ENCODE peak calls at places on chromosomes 2 and 18, in five cellular contexts. H is IMR-90, B is Peyer's patch, V is breast epithelium, M is tibial nerve. E is an unnamed sample. For H3K4me1 and H3K27me3, the result is how much of the 10 kb centered on the place peaks cover.

GRCh38 chr2:146124741-146125140 is 1604.8 kb upstream of the ZEB2 start:
- DNase-seq in H (peak), B (no peak), V (no peak), M (no peak), E (no peak)

GRCh38 chr2:140880573-140880972 is 1250.2 kb downstream of the LRP1B start:
- DNase-seq in H (peak), B (no peak), V (no peak), M (no peak), E (no peak)

GRCh38 chr2:128686881-128687550 is 368.3 kb upstream of the HS6ST1 start:
- DNase-seq in H (no peak), B (no peak), V (no peak), M (no peak), E (no peak)

GRCh38 chr2:235670974-235671787 is 177.3 kb downstream of the AGAP1 start:
- DNase-seq in H (no peak), B (no peak), V (no peak), M (no peak), E (no peak)

GRCh38 chr2:45541450-45541849 is 69.6 kb downstream of the SRBD1 start:
- DNase-seq in H (no peak), B (no peak), V (no peak), M (no peak), E (no peak)

GRCh38 chr2:164178835-164179470 is 442.3 kb downstream of the GRB14 start:
- DNase-seq in H (peak), B (no peak), V (no peak), M (no peak), E (no peak)

GRCh38 chr2:68319397-68320117 is at the start of gene CNRIP1:
- DNase-seq in H (peak), B (peak), V (no peak), M (peak), E (no peak)

GRCh38 chr18:59233017-59233410 is 13.1 kb downstream of the GRP start:
- DNase-seq in H (no peak), B (no peak), V (no peak), M (no peak), E (no peak)

GRCh38 chr2:27664622-27665363 is 1.1 kb downstream of the SLC4A1AP start:
- DNase-seq in H (no peak), B (no peak), V (no peak), M (no peak), E (no peak)

GRCh38 chr2:70118798-70119454 is 31.6 kb downstream of the PCBP1 start:
- DNase-seq in H (no peak), B (peak), V (no peak), M (no peak), E (no peak)

GRCh38 chr2:219142329-219142728 is 18.3 kb downstream of the NHEJ1 start:
- DNase-seq in H (peak), B (no peak), V (peak), M (no peak), E (no peak)

GRCh38 chr2:213036836-213037235 is 114.6 kb downstream of the IKZF2 start:
- DNase-seq in H (peak), B (no peak), V (no peak), M (no peak), E (no peak)

GRCh38 chr18:55489742-55490055 is 98.3 kb downstream of the TCF4 start:
- DNase-seq in H (peak), B (no peak), V (no peak), M (no peak), E (no peak)

GRCh38 chr2:84904151-84904550 is 1.3 kb upstream of the TMSB10 start:
- DNase-seq in H (no peak), B (no peak), V (peak), M (no peak), E (no peak)

GRCh38 chr2:84905181-84906107 is at the start of gene TMSB10:
- DNase-seq in H (peak), B (peak), V (peak), M (peak), E (peak)

GRCh38 chr2:84906108-84906899 is 848 bp downstream of the TMSB10 start:
- DNase-seq in H (no peak), B (peak), V (no peak), M (no peak), E (no peak)

GRCh38 chr2:84902526-84902925 is 2.9 kb upstream of the TMSB10 start:
- DNase-seq in H (no peak), B (no peak), V (no peak), M (no peak), E (no peak)

DNA sequence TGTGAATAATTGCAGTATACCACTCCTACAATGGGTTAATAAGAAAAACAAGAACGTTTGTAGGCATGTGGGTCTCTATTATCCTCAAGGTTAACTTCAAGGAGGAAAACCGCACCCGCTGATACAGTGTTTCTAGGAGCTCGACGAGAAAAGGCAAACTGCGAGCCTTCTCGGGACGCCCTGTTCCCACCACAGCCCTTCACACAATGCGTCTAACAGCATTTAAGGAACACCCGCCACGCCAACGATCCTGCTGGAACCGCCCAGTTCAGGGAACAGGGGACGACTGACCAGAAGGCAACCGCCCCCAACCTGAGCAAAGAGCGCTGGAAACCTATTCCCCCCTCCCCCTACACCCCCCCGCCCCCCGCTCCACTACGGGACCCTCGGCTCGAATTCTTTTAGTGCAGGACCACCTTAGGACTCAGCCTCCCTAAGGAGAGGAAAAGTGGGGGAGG is 710 bp upstream of the TMSB10 start:
- DNase-seq in H (peak), B (peak), V (peak), M (peak), E (peak)
- TF ChIP-seq POLR2A in H (peak), B (peak), V (no peak), M (peak), E (peak)

GRCh38 chr2:234189230-234189629 is 138.7 kb downstream of the SPP2 start:
- DNase-seq in H (no peak), B (no peak), V (no peak), M (no peak), E (no peak)
- H3K4me1 ChIP-seq in H (under half), B (under half), V (under half), M (under half), E (under half)

GRCh38 chr2:237486334-237486818 is 675 bp upstream of the MLPH start:
- DNase-seq in H (no peak), B (no peak), V (no peak), M (no peak), E (no peak)

GRCh38 chr2:237487496-237487895 is 445 bp downstream of the MLPH start:
- DNase-seq in H (no peak), B (no peak), V (no peak), M (no peak), E (no peak)

GRCh38 chr2:237488295-237488694 is 1.2 kb downstream of the MLPH start:
- DNase-seq in H (no peak), B (no peak), V (no peak), M (no peak), E (no peak)

GRCh38 chr2:237485844-237486243 is 1.2 kb upstream of the MLPH start:
- DNase-seq in H (no peak), B (no peak), V (no peak), M (no peak), E (no peak)

GRCh38 chr2:237486819-237487448 is at the start of gene MLPH:
- DNase-seq in H (peak), B (no peak), V (no peak), M (no peak), E (peak)
- H3K27me3 ChIP-seq in H (under half), B (under half), V (under half), M (under half), E (under half)

GRCh38 chr2:102893870-102894269 is 132.0 kb downstream of the TMEM182 start:
- DNase-seq in H (no peak), B (no peak), V (no peak), M (no peak), E (no peak)

GRCh38 chr2:102888514-102888913 is 126.7 kb downstream of the TMEM182 start:
- DNase-seq in H (no peak), B (no peak), V (no peak), M (no peak), E (no peak)

GRCh38 chr2:102891261-102891660 is 129.4 kb downstream of the TMEM182 start:
- DNase-seq in H (no peak), B (no peak), V (no peak), M (no peak), E (no peak)

GRCh38 chr2:102895386-102895785 is 133.6 kb downstream of the TMEM182 start:
- DNase-seq in H (no peak), B (no peak), V (no peak), M (no peak), E (no peak)

DNA sequence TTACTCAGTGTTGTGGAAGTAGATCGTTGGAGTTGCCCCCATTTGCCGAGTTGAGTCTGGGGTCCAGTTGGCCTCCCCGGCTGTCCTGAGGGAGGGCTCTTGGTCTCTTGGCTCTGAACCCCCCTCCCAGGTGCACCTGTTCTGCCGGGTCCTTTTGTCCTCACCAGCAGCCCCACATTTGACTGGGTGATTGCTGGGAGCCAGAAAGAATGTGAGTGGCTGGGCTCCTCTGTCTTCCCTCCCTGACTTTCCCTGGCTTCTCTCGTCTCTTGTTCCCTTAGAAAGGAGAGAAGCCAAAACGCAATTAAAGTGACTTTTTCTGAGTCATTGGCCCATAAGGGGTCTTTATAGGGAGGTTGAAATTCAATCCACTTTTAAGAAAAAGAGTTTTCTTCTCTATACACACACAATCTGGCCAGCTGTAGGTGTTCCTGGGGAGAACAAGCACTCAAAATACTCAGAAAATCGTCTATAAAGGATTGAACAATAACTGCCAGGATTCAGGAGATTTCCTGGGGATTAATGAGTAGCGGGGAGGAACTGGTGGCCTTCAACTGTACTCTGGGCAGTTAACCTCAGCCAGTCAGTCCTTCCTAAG is 131.0 kb downstream of the TMEM182 start:
- DNase-seq in H (no peak), B (no peak), V (no peak), M (no peak), E (no peak)
- TF ChIP-seq POLR2A in H (no peak), B (no peak), V (no peak), M (no peak), E (no peak)

GRCh38 chr2:8514274-8514662 is 167.6 kb upstream of the ID2 start:
- DNase-seq in H (no peak), B (no peak), V (no peak), M (no peak), E (no peak)

GRCh38 chr2:8514748-8515389 is 167.0 kb upstream of the ID2 start:
- DNase-seq in H (no peak), B (no peak), V (no peak), M (no peak), E (no peak)

GRCh38 chr2:8517850-8518480 is 163.9 kb upstream of the ID2 start:
- DNase-seq in H (no peak), B (no peak), V (no peak), M (no peak), E (no peak)

GRCh38 chr2:8515390-8515761 is 166.5 kb upstream of the ID2 start:
- DNase-seq in H (no peak), B (peak), V (peak), M (no peak), E (no peak)

DNA sequence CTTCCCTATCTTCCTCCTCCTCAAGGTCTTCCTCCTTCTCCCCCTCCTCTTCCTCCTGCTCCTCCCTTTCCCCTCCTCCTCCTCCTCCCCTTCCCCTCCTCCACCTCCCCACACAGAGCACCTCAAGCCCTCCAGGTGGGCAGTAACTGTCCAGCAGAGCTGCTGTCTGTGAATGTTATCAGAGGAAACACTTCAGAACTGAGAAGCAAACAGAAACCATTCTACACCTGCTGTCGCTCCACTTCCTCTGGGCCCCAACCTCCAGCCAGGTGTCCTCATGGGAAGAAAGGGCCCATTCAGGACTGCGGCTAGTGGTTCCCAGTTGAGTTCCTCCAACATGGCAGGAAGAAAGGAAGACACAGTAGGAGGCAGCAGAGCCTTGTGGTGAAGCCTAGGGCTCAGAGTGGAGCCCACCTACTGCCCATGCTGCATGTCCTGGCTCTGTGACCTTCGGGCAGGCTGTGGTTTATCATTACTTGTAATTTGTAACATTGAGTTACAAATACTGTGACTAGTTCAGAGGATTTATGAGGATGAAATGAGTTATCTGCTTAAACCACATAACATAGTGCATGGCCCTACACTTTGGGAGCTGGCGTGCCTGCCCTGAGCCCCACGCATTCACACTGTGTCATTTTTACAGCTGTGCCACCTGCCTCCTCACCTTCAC is 165.9 kb upstream of the ID2 start:
- DNase-seq in H (no peak), B (no peak), V (no peak), M (no peak), E (no peak)
- H3K4me1 ChIP-seq in H (under half), B (under half), V (under half), M (under half), E (under half)

GRCh38 chr2:118769707-118770400 is 77.6 kb downstream of the EN1 start:
- DNase-seq in H (no peak), B (no peak), V (no peak), M (no peak), E (no peak)

GRCh38 chr2:118772487-118773200 is 74.8 kb downstream of the EN1 start:
- DNase-seq in H (no peak), B (no peak), V (no peak), M (no peak), E (no peak)

GRCh38 chr2:118779362-118779761 is 68.1 kb downstream of the EN1 start:
- DNase-seq in H (no peak), B (no peak), V (no peak), M (no peak), E (no peak)

GRCh38 chr2:118774458-118775133 is 72.9 kb downstream of the EN1 start:
- DNase-seq in H (peak), B (peak), V (no peak), M (no peak), E (no peak)
- H3K27me3 ChIP-seq in H (under half), B (under half), V (under half), M (under half), E (under half)

DNA sequence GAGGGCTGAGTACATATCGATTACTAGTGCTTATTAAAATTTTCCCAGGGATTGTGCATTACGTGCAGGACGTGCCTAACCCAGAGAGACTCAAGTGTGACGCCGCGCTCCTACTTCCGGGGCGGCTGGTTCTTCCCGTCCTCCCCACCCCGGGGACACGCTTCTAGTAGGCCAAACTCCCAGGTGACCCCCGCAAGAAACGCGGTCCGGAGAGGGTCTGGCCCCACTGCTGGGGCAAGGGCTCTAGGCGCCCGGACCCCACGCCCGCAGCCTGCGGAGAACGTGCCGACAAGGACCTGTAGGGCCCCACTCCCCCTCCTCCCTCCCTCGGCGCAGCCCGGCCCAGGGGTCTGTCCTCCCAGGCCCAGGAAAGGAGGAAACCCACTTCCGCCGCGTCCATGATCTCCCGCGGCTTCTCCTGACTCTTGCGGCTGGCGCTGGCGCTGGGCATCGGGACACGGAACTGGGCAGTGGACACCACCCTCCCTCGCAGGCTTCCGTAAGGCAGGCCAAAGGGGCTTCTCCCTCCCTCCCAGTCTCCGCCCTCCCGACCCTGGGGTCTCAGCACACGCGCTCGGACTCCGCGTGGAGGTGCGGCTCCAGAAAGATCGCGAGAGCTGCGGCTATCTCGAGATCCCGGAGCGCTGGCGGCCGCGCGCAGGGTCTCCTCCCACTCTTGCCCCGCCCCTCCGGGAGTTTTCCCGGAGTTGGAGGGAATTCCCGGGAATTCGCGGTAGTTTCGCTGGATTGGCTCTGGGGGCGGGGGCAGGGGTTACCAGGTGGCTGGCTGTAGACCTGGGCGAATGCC is at the start of gene DARS1:
- DNase-seq in H (peak), B (peak), V (peak), M (peak), E (peak)
- TF ChIP-seq POLR2A in H (peak), B (peak), V (peak), M (peak), E (peak)

GRCh38 chr18:77124452-77124922 is 8.1 kb downstream of the MBP start:
- DNase-seq in H (no peak), B (peak), V (no peak), M (no peak), E (no peak)
- H3K4me1 ChIP-seq in H (under half), B (under half), V (under half), M (under half), E (under half)

E was measured in prostate gland.